ENCODE peak calls at places on chromosomes 11 and 22, in seven cellular contexts. One of them, this sample, is unnamed.

GRCh38 chr22:40383905-40384304 is 13.5 kb downstream of the SGSM3 start:
- DNase-seq in COR-L47: no peak
- DNase-seq in fibroblast of pulmonary artery: peak
- DNase-seq in activated naive CD4-positive, alpha-beta T cell: no peak
- DNase-seq in kidney tubule cell: peak
- DNase-seq in dermis microvascular lymphatic vessel endothelial cell: no peak
- DNase-seq in caudate nucleus: no peak
- DNase-seq in this sample: no peak

GRCh38 chr22:28146401-28147304 is 227.6 kb upstream of the PITPNB start:
- DNase-seq in activated naive CD4-positive, alpha-beta T cell: no peak
- DNase-seq in COR-L47: no peak
- DNase-seq in kidney tubule cell: no peak
- DNase-seq in fibroblast of pulmonary artery: peak
- DNase-seq in caudate nucleus: no peak
- DNase-seq in dermis microvascular lymphatic vessel endothelial cell: no peak
- DNase-seq in this sample: no peak

GRCh38 chr11:64544616-64545296 is 46.3 kb upstream of the SLC22A12 start:
- DNase-seq in caudate nucleus: no peak
- DNase-seq in activated naive CD4-positive, alpha-beta T cell: no peak
- DNase-seq in dermis microvascular lymphatic vessel endothelial cell: no peak
- DNase-seq in kidney tubule cell: no peak
- DNase-seq in COR-L47: no peak
- DNase-seq in fibroblast of pulmonary artery: no peak
- DNase-seq in this sample: no peak

GRCh38 chr11:86804871-86805415 is 4.6 kb downstream of the PRSS23 start:
- DNase-seq in caudate nucleus: no peak
- DNase-seq in COR-L47: no peak
- DNase-seq in activated naive CD4-positive, alpha-beta T cell: no peak
- DNase-seq in kidney tubule cell: peak
- DNase-seq in fibroblast of pulmonary artery: peak
- DNase-seq in dermis microvascular lymphatic vessel endothelial cell: no peak
- DNase-seq in this sample: no peak

GRCh38 chr22:21972293-21972779 is 10.3 kb downstream of the TOP3B start:
- DNase-seq in kidney tubule cell: peak
- DNase-seq in activated naive CD4-positive, alpha-beta T cell: peak
- DNase-seq in caudate nucleus: no peak
- DNase-seq in COR-L47: no peak
- DNase-seq in dermis microvascular lymphatic vessel endothelial cell: peak
- DNase-seq in fibroblast of pulmonary artery: peak
- DNase-seq in this sample: no peak

GRCh38 chr11:62452261-62452660 is 33.4 kb downstream of the SCGB1A1 start:
- DNase-seq in COR-L47: no peak
- DNase-seq in fibroblast of pulmonary artery: no peak
- DNase-seq in dermis microvascular lymphatic vessel endothelial cell: no peak
- DNase-seq in activated naive CD4-positive, alpha-beta T cell: no peak
- DNase-seq in kidney tubule cell: no peak
- DNase-seq in caudate nucleus: no peak
- DNase-seq in this sample: peak

GRCh38 chr22:31734512-31734911 is 15.4 kb downstream of the PRR14L start:
- DNase-seq in caudate nucleus: no peak
- DNase-seq in activated naive CD4-positive, alpha-beta T cell: no peak
- DNase-seq in kidney tubule cell: peak
- DNase-seq in fibroblast of pulmonary artery: peak
- DNase-seq in dermis microvascular lymphatic vessel endothelial cell: no peak
- DNase-seq in COR-L47: no peak
- DNase-seq in this sample: no peak

GRCh38 chr11:119461250-119461963 is 38.4 kb upstream of the THY1 start:
- DNase-seq in caudate nucleus: no peak
- DNase-seq in activated naive CD4-positive, alpha-beta T cell: no peak
- DNase-seq in kidney tubule cell: peak
- DNase-seq in fibroblast of pulmonary artery: no peak
- DNase-seq in COR-L47: no peak
- DNase-seq in dermis microvascular lymphatic vessel endothelial cell: no peak
- DNase-seq in this sample: no peak

GRCh38 chr11:72735495-72736027 is 16.6 kb downstream of the ARAP1 start:
- DNase-seq in activated naive CD4-positive, alpha-beta T cell: no peak
- DNase-seq in caudate nucleus: no peak
- DNase-seq in COR-L47: no peak
- DNase-seq in kidney tubule cell: peak
- DNase-seq in dermis microvascular lymphatic vessel endothelial cell: no peak
- DNase-seq in fibroblast of pulmonary artery: peak
- DNase-seq in this sample: no peak

GRCh38 chr11:132278801-132279574 is 908.6 kb downstream of the NTM start:
- DNase-seq in caudate nucleus: no peak
- DNase-seq in activated naive CD4-positive, alpha-beta T cell: no peak
- DNase-seq in COR-L47: peak
- DNase-seq in fibroblast of pulmonary artery: peak
- DNase-seq in kidney tubule cell: peak
- DNase-seq in dermis microvascular lymphatic vessel endothelial cell: no peak
- DNase-seq in this sample: peak

GRCh38 chr11:113817626-113818025 is 38.0 kb downstream of the CLDN25 start:
- DNase-seq in activated naive CD4-positive, alpha-beta T cell: no peak
- DNase-seq in COR-L47: no peak
- DNase-seq in fibroblast of pulmonary artery: no peak
- DNase-seq in caudate nucleus: no peak
- DNase-seq in kidney tubule cell: no peak
- DNase-seq in dermis microvascular lymphatic vessel endothelial cell: no peak
- DNase-seq in this sample: no peak

GRCh38 chr11:84249344-84250135 is 963.4 kb upstream of the CCDC90B start:
- DNase-seq in fibroblast of pulmonary artery: no peak
- DNase-seq in dermis microvascular lymphatic vessel endothelial cell: no peak
- DNase-seq in COR-L47: no peak
- DNase-seq in activated naive CD4-positive, alpha-beta T cell: no peak
- DNase-seq in caudate nucleus: no peak
- DNase-seq in kidney tubule cell: peak
- DNase-seq in this sample: peak

GRCh38 chr11:57276169-57276854 is 39.3 kb upstream of the APLNR start:
- DNase-seq in caudate nucleus: no peak
- DNase-seq in activated naive CD4-positive, alpha-beta T cell: no peak
- DNase-seq in kidney tubule cell: no peak
- DNase-seq in dermis microvascular lymphatic vessel endothelial cell: no peak
- DNase-seq in fibroblast of pulmonary artery: no peak
- DNase-seq in COR-L47: no peak
- DNase-seq in this sample: no peak

GRCh38 chr22:37996515-37997246 is 12.3 kb upstream of the SOX10 start:
- DNase-seq in kidney tubule cell: no peak
- DNase-seq in fibroblast of pulmonary artery: no peak
- DNase-seq in caudate nucleus: no peak
- DNase-seq in COR-L47: no peak
- DNase-seq in activated naive CD4-positive, alpha-beta T cell: no peak
- DNase-seq in dermis microvascular lymphatic vessel endothelial cell: no peak
- DNase-seq in this sample: no peak

GRCh38 chr22:19147193-19147780 is 2.8 kb downstream of the GSC2 start:
- DNase-seq in COR-L47: no peak
- DNase-seq in activated naive CD4-positive, alpha-beta T cell: no peak
- DNase-seq in dermis microvascular lymphatic vessel endothelial cell: no peak
- DNase-seq in kidney tubule cell: no peak
- DNase-seq in fibroblast of pulmonary artery: no peak
- DNase-seq in caudate nucleus: no peak
- DNase-seq in this sample: no peak

GRCh38 chr11:9206496-9206895 is 58.7 kb downstream of the DENND5A start:
- DNase-seq in fibroblast of pulmonary artery: peak
- DNase-seq in caudate nucleus: no peak
- DNase-seq in COR-L47: no peak
- DNase-seq in activated naive CD4-positive, alpha-beta T cell: no peak
- DNase-seq in kidney tubule cell: peak
- DNase-seq in dermis microvascular lymphatic vessel endothelial cell: no peak
- DNase-seq in this sample: no peak

GRCh38 chr11:16863382-16863781 is 124.9 kb downstream of the C11orf58 start:
- DNase-seq in fibroblast of pulmonary artery: no peak
- DNase-seq in COR-L47: no peak
- DNase-seq in activated naive CD4-positive, alpha-beta T cell: no peak
- DNase-seq in caudate nucleus: no peak
- DNase-seq in kidney tubule cell: no peak
- DNase-seq in dermis microvascular lymphatic vessel endothelial cell: no peak
- DNase-seq in this sample: no peak

GRCh38 chr22:36350751-36351594 is 36.8 kb downstream of the MYH9 start:
- DNase-seq in kidney tubule cell: peak
- DNase-seq in fibroblast of pulmonary artery: no peak
- DNase-seq in activated naive CD4-positive, alpha-beta T cell: no peak
- DNase-seq in dermis microvascular lymphatic vessel endothelial cell: no peak
- DNase-seq in caudate nucleus: peak
- DNase-seq in COR-L47: no peak
- DNase-seq in this sample: peak

GRCh38 chr22:30268331-30268730 is 1.7 kb upstream of the OSM start:
- DNase-seq in kidney tubule cell: no peak
- DNase-seq in dermis microvascular lymphatic vessel endothelial cell: no peak
- DNase-seq in COR-L47: no peak
- DNase-seq in fibroblast of pulmonary artery: no peak
- DNase-seq in caudate nucleus: no peak
- DNase-seq in activated naive CD4-positive, alpha-beta T cell: no peak
- DNase-seq in this sample: no peak

GRCh38 chr22:20463324-20464095 is 25.9 kb upstream of the SCARF2 start:
- DNase-seq in activated naive CD4-positive, alpha-beta T cell: peak
- DNase-seq in fibroblast of pulmonary artery: no peak
- DNase-seq in caudate nucleus: no peak
- DNase-seq in kidney tubule cell: no peak
- DNase-seq in dermis microvascular lymphatic vessel endothelial cell: peak
- DNase-seq in COR-L47: no peak
- DNase-seq in this sample: no peak

GRCh38 chr11:128896356-128896755 is 5.2 kb downstream of the KCNJ5 start:
- DNase-seq in dermis microvascular lymphatic vessel endothelial cell: no peak
- DNase-seq in activated naive CD4-positive, alpha-beta T cell: no peak
- DNase-seq in kidney tubule cell: no peak
- DNase-seq in caudate nucleus: no peak
- DNase-seq in COR-L47: no peak
- DNase-seq in fibroblast of pulmonary artery: no peak
- DNase-seq in this sample: no peak

GRCh38 chr11:62497132-62497915 is 49.3 kb downstream of the AHNAK start:
- DNase-seq in activated naive CD4-positive, alpha-beta T cell: no peak
- DNase-seq in COR-L47: no peak
- DNase-seq in kidney tubule cell: peak
- DNase-seq in fibroblast of pulmonary artery: peak
- DNase-seq in dermis microvascular lymphatic vessel endothelial cell: peak
- DNase-seq in caudate nucleus: no peak
- DNase-seq in this sample: peak

GRCh38 chr22:44130076-44130711 is 50.5 kb upstream of the PARVG start:
- DNase-seq in COR-L47: peak
- DNase-seq in kidney tubule cell: no peak
- DNase-seq in caudate nucleus: peak
- DNase-seq in fibroblast of pulmonary artery: peak
- DNase-seq in activated naive CD4-positive, alpha-beta T cell: no peak
- DNase-seq in dermis microvascular lymphatic vessel endothelial cell: no peak
- DNase-seq in this sample: no peak

GRCh38 chr11:8442301-8442700 is 151.7 kb downstream of the STK33 start:
- DNase-seq in dermis microvascular lymphatic vessel endothelial cell: no peak
- DNase-seq in COR-L47: peak
- DNase-seq in kidney tubule cell: no peak
- DNase-seq in activated naive CD4-positive, alpha-beta T cell: no peak
- DNase-seq in caudate nucleus: no peak
- DNase-seq in fibroblast of pulmonary artery: no peak
- DNase-seq in this sample: no peak

GRCh38 chr22:37496651-37497599 is 10.7 kb upstream of the MFNG start:
- DNase-seq in activated naive CD4-positive, alpha-beta T cell: no peak
- DNase-seq in kidney tubule cell: peak
- DNase-seq in dermis microvascular lymphatic vessel endothelial cell: no peak
- DNase-seq in fibroblast of pulmonary artery: peak
- DNase-seq in COR-L47: no peak
- DNase-seq in caudate nucleus: no peak
- DNase-seq in this sample: peak